ENCODE peak calls at places on chromosome 1, in nine cellular contexts. F, E, D, Q, H, U, C, L and G are unnamed samples.

GRCh38 chr1:48000883-48001282 is 3.7 kb upstream of the TRABD2B start:
- DNase-seq in H (no peak), D (no peak), F (no peak), C (no peak), U (peak), E (no peak), L (no peak), Q (peak), G (no peak)

GRCh38 chr1:119838255-119838654 is 27.0 kb upstream of the REG4 start:
- DNase-seq in E (no peak), C (no peak), H (no peak), F (peak), L (no peak), U (no peak), Q (no peak), D (no peak), G (no peak)

GRCh38 chr1:223344491-223344890 is 19.5 kb downstream of the SUSD4 start:
- DNase-seq in F (no peak), C (no peak), U (no peak), H (no peak), L (no peak), D (no peak), Q (no peak), E (no peak), G (no peak)

GRCh38 chr1:111517464-111518225 is 14.2 kb upstream of the ADORA3 start:
- DNase-seq in E (no peak), C (no peak), L (no peak), Q (no peak), H (no peak), D (no peak), U (no peak), F (no peak), G (no peak)

GRCh38 chr1:197463142-197463541 is 195.1 kb downstream of the CRB1 start:
- DNase-seq in C (no peak), E (no peak), Q (no peak), L (no peak), D (no peak), F (no peak), H (no peak), U (no peak), G (no peak)

GRCh38 chr1:72140222-72140621 is 142.1 kb downstream of the NEGR1 start:
- DNase-seq in E (no peak), D (no peak), H (no peak), F (peak), Q (no peak), U (no peak), L (no peak), C (no peak), G (no peak)

GRCh38 chr1:245825128-245825901 is 670.5 kb downstream of the KIF26B start:
- DNase-seq in U (no peak), H (no peak), L (no peak), F (no peak), D (no peak), Q (peak), E (no peak), C (no peak), G (peak)

GRCh38 chr1:167210966-167211674 is 9.6 kb upstream of the POU2F1 start:
- DNase-seq in U (no peak), F (no peak), D (no peak), C (no peak), L (no peak), E (no peak), Q (no peak), H (no peak), G (no peak)

GRCh38 chr1:117146570-117147340 is 25.2 kb upstream of the TRIM45 start:
- DNase-seq in F (peak), D (no peak), E (no peak), U (no peak), Q (peak), C (no peak), H (no peak), L (no peak), G (peak)

GRCh38 chr1:231236938-231237337 is 4.1 kb upstream of the GNPAT start:
- DNase-seq in F (no peak), L (no peak), U (no peak), Q (no peak), C (no peak), E (no peak), H (no peak), D (no peak), G (no peak)
- TF ChIP-seq CTCF in F (no peak), L (no peak), U (no peak), Q (no peak), C (no peak), E (no peak), H (no peak), D (no peak), G (no peak)

GRCh38 chr1:17225140-17225539 is 20.2 kb downstream of the PADI1 start:
- DNase-seq in U (no peak), L (no peak), H (no peak), D (no peak), F (no peak), C (no peak), Q (no peak), E (no peak), G (no peak)
- H3K4me3 ChIP-seq in U (no peak), L (no peak), H (no peak), D (no peak), F (no peak), C (no peak), Q (no peak), E (no peak), G (no peak)

GRCh38 chr1:39173995-39174380 is 30.5 kb upstream of the MACF1 start:
- DNase-seq in U (no peak), C (no peak), L (no peak), H (no peak), E (no peak), Q (no peak), D (no peak), F (no peak), G (no peak)

GRCh38 chr1:39174400-39175081 is 30.0 kb upstream of the MACF1 start:
- DNase-seq in F (no peak), L (no peak), C (no peak), U (no peak), E (no peak), H (no peak), Q (no peak), D (no peak), G (no peak)

GRCh38 chr1:39177641-39178040 is 26.9 kb upstream of the MACF1 start:
- DNase-seq in C (no peak), H (no peak), Q (no peak), U (no peak), L (no peak), E (no peak), D (no peak), F (no peak), G (no peak)

GRCh38 chr1:39170731-39171375 is 33.6 kb upstream of the MACF1 start:
- DNase-seq in H (no peak), Q (peak), D (no peak), E (no peak), F (no peak), U (no peak), L (no peak), C (no peak), G (no peak)

GRCh38 chr1:39173119-39173994 is 31.1 kb upstream of the MACF1 start:
- DNase-seq in F (no peak), U (no peak), L (no peak), Q (no peak), H (no peak), E (no peak), D (no peak), C (no peak), G (peak)
- TF ChIP-seq CTCF in F (peak), U (no peak), L (no peak), Q (peak), H (no peak), E (no peak), D (no peak), C (no peak), G (no peak)

GRCh38 chr1:155254228-155254713 is 1.0 kb downstream of the ENTREP3 start:
- DNase-seq in F (no peak), C (no peak), Q (no peak), L (no peak), H (no peak), D (no peak), E (no peak), U (no peak), G (no peak)

GRCh38 chr1:155251566-155251965 is 3.7 kb downstream of the ENTREP3 start:
- DNase-seq in C (no peak), E (no peak), L (no peak), Q (no peak), D (no peak), H (no peak), U (no peak), F (no peak), G (no peak)

GRCh38 chr1:155253797-155254196 is 1.5 kb downstream of the ENTREP3 start:
- DNase-seq in D (no peak), H (no peak), F (no peak), L (no peak), Q (no peak), U (no peak), E (no peak), C (no peak), G (no peak)

GRCh38 chr1:155254714-155255242 is 505 bp downstream of the ENTREP3 start:
- DNase-seq in E (no peak), L (peak), Q (peak), D (no peak), H (no peak), U (no peak), F (no peak), C (no peak), G (no peak)

DNA sequence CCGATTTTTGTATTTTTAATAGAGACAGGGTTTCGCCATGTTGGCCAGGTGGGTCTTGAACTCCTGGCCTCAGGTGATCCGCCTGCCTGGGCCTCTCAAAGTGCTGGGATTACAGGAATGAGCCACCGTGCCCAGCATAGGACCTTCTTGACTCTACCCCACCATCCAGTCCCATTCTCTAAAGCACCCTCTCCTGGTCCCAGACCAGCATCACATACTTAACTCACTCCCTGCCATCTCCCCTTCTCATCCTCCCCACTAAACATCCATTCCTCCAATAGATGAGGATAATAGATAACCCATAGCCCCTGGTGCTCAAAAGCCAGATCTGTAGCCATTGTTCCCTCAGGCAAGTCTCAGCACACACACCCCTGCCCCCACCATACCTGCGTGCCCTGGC is 2.1 kb downstream of the ENTREP3 start:
- DNase-seq in U (no peak), H (no peak), D (no peak), E (no peak), Q (no peak), F (no peak), C (no peak), L (no peak), G (no peak)
- H3K4me3 ChIP-seq in U (no peak), H (no peak), D (no peak), E (no peak), Q (peak), F (no peak), C (no peak), L (no peak), G (peak)